ENCODE peak calls at places on chromosomes 12 and 14, in nine cellular contexts. O is HepG2, E is BJ, I is heart left ventricle, H is stomach, V is PC-3, S is heart right ventricle, T is tibial artery, B is cardiac muscle cell. Q is an unnamed sample.
A peak's percentile ranks its signal among the peaks of the same experiment; 100 is the strongest.

GRCh38 chr12:63882844-63883243 is 38.3 kb downstream of the SRGAP1 start:
- DNase-seq in O (no peak), E (no peak), I (peak; percentile 23), H (no peak), V (no peak), S (no peak), T (no peak), B (no peak), Q (no peak)

GRCh38 chr12:47903927-47904646 is 707 bp downstream of the VDR start:
- DNase-seq in O (no peak), E (peak; percentile 50), I (no peak), H (peak; percentile 66), V (peak; percentile 86), S (peak; percentile 37), T (peak; percentile 89), B (peak; percentile 83), Q (peak; percentile 65)

GRCh38 chr12:60101715-60102114 is 505.9 kb downstream of the SLC16A7 start:
- DNase-seq in O (no peak), E (peak; percentile 26), I (no peak), H (no peak), V (peak; percentile 76), S (no peak), T (no peak), B (no peak), Q (no peak)

GRCh38 chr14:105917933-105918436 is 391.6 kb downstream of the TMEM121 start:
- DNase-seq in O (no peak), E (no peak), I (no peak), H (no peak), V (no peak), S (no peak), T (no peak), B (no peak), Q (peak; percentile 14)

GRCh38 chr14:58796636-58797429 is 159.1 kb downstream of the DACT1 start:
- DNase-seq in O (no peak), E (no peak), I (no peak), H (no peak), V (peak; percentile 62), S (no peak), T (no peak), B (no peak), Q (no peak)

GRCh38 chr12:117472983-117473382 is 111.6 kb upstream of the NOS1 start:
- DNase-seq in O (peak; percentile 9), E (no peak), I (no peak), H (no peak), V (peak; percentile 33), S (no peak), T (no peak), B (no peak), Q (no peak)

GRCh38 chr14:106094654-106095189 is 568.3 kb downstream of the TMEM121 start:
- DNase-seq in O (peak; percentile 42), E (no peak), I (no peak), H (peak; percentile 27), V (no peak), S (no peak), T (no peak), B (no peak), Q (no peak)

GRCh38 chr12:27868165-27868564 is 88.1 kb upstream of the MANSC4 start:
- DNase-seq in O (no peak), E (peak; percentile 42), I (no peak), H (no peak), V (no peak), S (no peak), T (no peak), B (peak; percentile 94), Q (no peak)

GRCh38 chr12:1464925-1465324 is 129.5 kb downstream of the FBXL14 start:
- DNase-seq in O (no peak), E (no peak), I (no peak), H (no peak), V (no peak), S (no peak), T (no peak), B (no peak), Q (no peak)

GRCh38 chr14:73149753-73150152 is 13.4 kb downstream of the PSEN1 start:
- DNase-seq in O (peak; percentile 74), E (no peak), I (no peak), H (no peak), V (no peak), S (no peak), T (no peak), B (no peak), Q (no peak)

GRCh38 chr12:53214687-53215455 is 7.8 kb upstream of the ITGB7 start:
- DNase-seq in O (no peak), E (no peak), I (peak; percentile 94), H (no peak), V (no peak), S (peak; percentile 80), T (peak; percentile 70), B (no peak), Q (no peak)

GRCh38 chr12:19186722-19187661 is 57.5 kb downstream of the PLEKHA5 start:
- DNase-seq in O (peak; percentile 45), E (no peak), I (no peak), H (no peak), V (peak; percentile 68), S (no peak), T (no peak), B (peak; percentile 76), Q (no peak)

GRCh38 chr14:68938515-68939423 is 40.3 kb downstream of the ACTN1 start:
- DNase-seq in O (peak; percentile 96), E (no peak), I (peak; percentile 52), H (peak; percentile 67), V (no peak), S (no peak), T (no peak), B (peak; percentile 51), Q (no peak)

GRCh38 chr12:108635997-108636808 is 2.5 kb upstream of the SELPLG start:
- DNase-seq in O (no peak), E (no peak), I (no peak), H (no peak), V (no peak), S (no peak), T (peak; percentile 49), B (no peak), Q (no peak)

GRCh38 chr12:50929831-50930230 is 22.5 kb upstream of the HIGD1C start:
- DNase-seq in O (no peak), E (no peak), I (no peak), H (no peak), V (no peak), S (no peak), T (no peak), B (no peak), Q (no peak)
- H3K36me3 ChIP-seq in O (peaks cover 4% of the 10 kb centered on the region), E (no peaks in the 10 kb centered on the region), I (peaks cover 7% of the 10 kb centered on the region), H (peaks cover 35% of the 10 kb centered on the region), V (no peaks in the 10 kb centered on the region), S (peaks cover 24% of the 10 kb centered on the region), T (peaks cover 21% of the 10 kb centered on the region), B (no peaks in the 10 kb centered on the region), Q (no peaks in the 10 kb centered on the region)

GRCh38 chr12:112294793-112295192 is 87.4 kb downstream of the HECTD4 start:
- DNase-seq in O (peak; percentile 18), E (no peak), I (no peak), H (no peak), V (peak; percentile 40), S (no peak), T (no peak), B (peak; percentile 37), Q (no peak)
- TF ChIP-seq CTCF in O (peak; percentile 14), E (peak; percentile 7), I (no peak), H (no peak), V (peak; percentile 64), S (peak; percentile 9), T (no peak), B (peak; percentile 13), Q (no peak)

GRCh38 chr12:6752931-6753771 is at the start of gene MLF2:
- DNase-seq in O (peak; percentile 96), E (peak; percentile 93), I (peak; percentile 99), H (peak; percentile 98), V (peak; percentile 95), S (peak; percentile 98), T (peak; percentile 100), B (peak; percentile 100), Q (peak; percentile 98)

GRCh38 chr12:6750506-6750905 is 2.4 kb downstream of the MLF2 start:
- DNase-seq in O (no peak), E (no peak), I (no peak), H (no peak), V (no peak), S (no peak), T (no peak), B (no peak), Q (no peak)

GRCh38 chr12:6752181-6752930 is 585 bp downstream of the MLF2 start:
- DNase-seq in O (peak; percentile 51), E (no peak), I (peak; percentile 62), H (no peak), V (peak; percentile 17), S (no peak), T (peak; percentile 75), B (peak; percentile 58), Q (peak; percentile 45)

GRCh38 chr12:6753772-6754356 is 923 bp upstream of the MLF2 start:
- DNase-seq in O (no peak), E (no peak), I (no peak), H (no peak), V (no peak), S (no peak), T (no peak), B (no peak), Q (no peak)

DNA sequence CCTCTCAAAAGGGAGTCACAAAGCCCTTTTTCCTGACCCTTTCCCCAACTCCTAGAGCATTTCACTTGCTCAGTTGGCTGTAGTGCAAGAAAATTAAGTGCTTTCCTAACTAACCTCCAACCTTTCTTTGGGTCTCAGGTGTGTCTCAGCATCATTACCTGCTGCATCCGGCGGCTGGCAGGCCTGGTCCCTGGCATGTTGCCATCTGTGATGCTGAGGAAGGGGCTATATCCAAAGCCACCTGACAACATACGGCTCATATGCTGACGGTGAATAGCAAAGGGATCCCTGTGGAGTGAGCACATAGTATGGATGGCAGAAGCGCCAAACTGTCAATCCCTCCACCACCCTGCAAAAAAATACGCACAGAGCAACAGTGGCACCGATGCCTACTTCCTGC is 1.2 kb downstream of the MLF2 start:
- DNase-seq in O (no peak), E (no peak), I (no peak), H (no peak), V (no peak), S (no peak), T (no peak), B (no peak), Q (no peak)
- H3K36me3 ChIP-seq in O (peaks cover 47% of the 10 kb centered on the region), E (peaks cover 39% of the 10 kb centered on the region), I (peaks cover 35% of the 10 kb centered on the region), H (peaks cover 52% of the 10 kb centered on the region), V (peaks cover 14% of the 10 kb centered on the region), S (peaks cover 53% of the 10 kb centered on the region), T (peaks cover 46% of the 10 kb centered on the region), B (peaks cover 48% of the 10 kb centered on the region), Q (peaks cover 20% of the 10 kb centered on the region)

GRCh38 chr12:46372852-46373302 is 304 bp upstream of the SLC38A2 start:
- DNase-seq in O (no peak), E (no peak), I (no peak), H (no peak), V (no peak), S (no peak), T (no peak), B (no peak), Q (no peak)

GRCh38 chr12:46374711-46375110 is 2.1 kb upstream of the SLC38A2 start:
- DNase-seq in O (no peak), E (no peak), I (no peak), H (no peak), V (no peak), S (no peak), T (no peak), B (no peak), Q (no peak)

GRCh38 chr12:46374286-46374685 is 1.7 kb upstream of the SLC38A2 start:
- DNase-seq in O (no peak), E (no peak), I (no peak), H (no peak), V (no peak), S (no peak), T (no peak), B (no peak), Q (no peak)

GRCh38 chr12:46372131-46372851 is at the start of gene SLC38A2:
- DNase-seq in O (peak; percentile 84), E (peak; percentile 61), I (peak; percentile 98), H (peak; percentile 99), V (peak; percentile 93), S (peak; percentile 99), T (peak; percentile 99), B (peak; percentile 96), Q (peak; percentile 99)

GRCh38 chr12:46373303-46374182 is 970 bp upstream of the SLC38A2 start:
- DNase-seq in O (peak; percentile 72), E (no peak), I (peak; percentile 42), H (peak; percentile 51), V (peak; percentile 42), S (peak; percentile 51), T (peak; percentile 82), B (peak; percentile 68), Q (peak; percentile 67)
- TF ChIP-seq CTCF in O (peak; percentile 28), E (peak; percentile 28), I (no peak), H (no peak), V (no peak), S (peak; percentile 31), T (no peak), B (peak; percentile 24), Q (no peak)